ENCODE peak calls at places on chromosomes 4 and X, in four cellular contexts. One of them, this sample, is unnamed.

GRCh38 chr4:146495277-146495676 is 26.5 kb downstream of the SLC10A7 start:
- DNase-seq in AG09319: no peak
- DNase-seq in upper lobe of left lung: no peak
- DNase-seq in endothelial cell of umbilical vein: no peak
- DNase-seq in this sample: no peak

GRCh38 chr4:8314691-8315255 is 45.2 kb downstream of the HTRA3 start:
- DNase-seq in AG09319: no peak
- DNase-seq in upper lobe of left lung: peak
- DNase-seq in endothelial cell of umbilical vein: no peak
- DNase-seq in this sample: no peak

GRCh38 chr4:151129801-151130200 is 30.4 kb downstream of the RPS3A start:
- DNase-seq in AG09319: no peak
- DNase-seq in upper lobe of left lung: no peak
- DNase-seq in endothelial cell of umbilical vein: peak
- DNase-seq in this sample: no peak

GRCh38 chr4:139568206-139568969 is 12.4 kb upstream of the SETD7 start:
- DNase-seq in AG09319: no peak
- DNase-seq in upper lobe of left lung: no peak
- DNase-seq in endothelial cell of umbilical vein: no peak
- DNase-seq in this sample: no peak

GRCh38 chrX:120575379-120576114 is 14.8 kb upstream of the CUL4B start:
- DNase-seq in AG09319: no peak
- DNase-seq in upper lobe of left lung: no peak
- DNase-seq in endothelial cell of umbilical vein: no peak
- DNase-seq in this sample: no peak

GRCh38 chr4:180953572-180953971 is 1289.6 kb upstream of the TENM3 start:
- DNase-seq in AG09319: no peak
- DNase-seq in upper lobe of left lung: no peak
- DNase-seq in endothelial cell of umbilical vein: no peak
- DNase-seq in this sample: no peak

GRCh38 chrX:16479206-16479869 is 170.6 kb upstream of the S100G start:
- DNase-seq in AG09319: no peak
- DNase-seq in upper lobe of left lung: no peak
- DNase-seq in endothelial cell of umbilical vein: peak
- DNase-seq in this sample: no peak

GRCh38 chr4:53932784-53933183 is 131.6 kb downstream of the CHIC2 start:
- DNase-seq in AG09319: peak
- DNase-seq in upper lobe of left lung: no peak
- DNase-seq in endothelial cell of umbilical vein: peak
- DNase-seq in this sample: no peak

GRCh38 chr4:151896880-151897279 is 136.1 kb upstream of the GATB start:
- DNase-seq in AG09319: no peak
- DNase-seq in upper lobe of left lung: no peak
- DNase-seq in endothelial cell of umbilical vein: no peak
- DNase-seq in this sample: no peak

GRCh38 chrX:119729408-119730201 is 28.8 kb upstream of the SOWAHD start:
- DNase-seq in AG09319: peak
- DNase-seq in upper lobe of left lung: peak
- DNase-seq in endothelial cell of umbilical vein: peak
- DNase-seq in this sample: peak

GRCh38 chr4:83643036-83643435 is 107.1 kb downstream of the GPAT3 start:
- DNase-seq in AG09319: no peak
- DNase-seq in upper lobe of left lung: no peak
- DNase-seq in endothelial cell of umbilical vein: no peak
- DNase-seq in this sample: no peak

GRCh38 chrX:39308126-39308525 is 506.9 kb downstream of the MID1IP1 start:
- DNase-seq in AG09319: no peak
- DNase-seq in upper lobe of left lung: no peak
- DNase-seq in endothelial cell of umbilical vein: peak
- DNase-seq in this sample: no peak

GRCh38 chrX:37873220-37873619 is 25.8 kb upstream of the DYNLT3 start:
- DNase-seq in AG09319: no peak
- DNase-seq in upper lobe of left lung: no peak
- DNase-seq in endothelial cell of umbilical vein: no peak
- DNase-seq in this sample: no peak

GRCh38 chrX:32451954-32452518 is 759.3 kb downstream of the DMD start:
- DNase-seq in AG09319: no peak
- DNase-seq in upper lobe of left lung: no peak
- DNase-seq in endothelial cell of umbilical vein: no peak
- DNase-seq in this sample: no peak

GRCh38 chr4:105399535-105400161 is 74.2 kb downstream of the PPA2 start:
- DNase-seq in AG09319: peak
- DNase-seq in upper lobe of left lung: no peak
- DNase-seq in endothelial cell of umbilical vein: peak
- DNase-seq in this sample: no peak

GRCh38 chrX:1452497-1453389 is at the start of gene ASMTL:
- DNase-seq in AG09319: peak
- DNase-seq in upper lobe of left lung: peak
- DNase-seq in endothelial cell of umbilical vein: peak
- DNase-seq in this sample: peak

GRCh38 chr4:147108409-147108808 is 162.7 kb upstream of the TTC29 start:
- DNase-seq in AG09319: no peak
- DNase-seq in upper lobe of left lung: no peak
- DNase-seq in endothelial cell of umbilical vein: no peak
- DNase-seq in this sample: no peak

GRCh38 chr4:138390286-138390685 is 148.1 kb upstream of the SLC7A11 start:
- DNase-seq in AG09319: no peak
- DNase-seq in upper lobe of left lung: no peak
- DNase-seq in endothelial cell of umbilical vein: no peak
- DNase-seq in this sample: no peak

GRCh38 chr4:91936301-91936700 is 367.5 kb upstream of the GRID2 start:
- DNase-seq in AG09319: no peak
- DNase-seq in upper lobe of left lung: no peak
- DNase-seq in endothelial cell of umbilical vein: no peak
- DNase-seq in this sample: no peak

GRCh38 chr4:22179124-22179874 is 230.7 kb upstream of the KCNIP4 start:
- DNase-seq in AG09319: peak
- DNase-seq in upper lobe of left lung: no peak
- DNase-seq in endothelial cell of umbilical vein: peak
- DNase-seq in this sample: no peak

GRCh38 chr4:122959441-122959840 is 37.0 kb upstream of the NUDT6 start:
- DNase-seq in AG09319: no peak
- DNase-seq in upper lobe of left lung: no peak
- DNase-seq in endothelial cell of umbilical vein: peak
- DNase-seq in this sample: no peak

GRCh38 chr4:140626982-140627381 is 58.2 kb upstream of the UCP1 start:
- DNase-seq in AG09319: no peak
- DNase-seq in upper lobe of left lung: no peak
- DNase-seq in endothelial cell of umbilical vein: peak
- DNase-seq in this sample: no peak

GRCh38 chr4:105765690-105766407 is 57.3 kb downstream of the GSTCD start:
- DNase-seq in AG09319: peak
- DNase-seq in upper lobe of left lung: no peak
- DNase-seq in endothelial cell of umbilical vein: peak
- DNase-seq in this sample: no peak

GRCh38 chrX:72495041-72495440 is 77.6 kb downstream of the HDAC8 start:
- DNase-seq in AG09319: no peak
- DNase-seq in upper lobe of left lung: no peak
- DNase-seq in endothelial cell of umbilical vein: no peak
- DNase-seq in this sample: no peak

GRCh38 chr4:134777626-134778025 is 576.0 kb upstream of the PABPC4L start:
- DNase-seq in AG09319: no peak
- DNase-seq in upper lobe of left lung: no peak
- DNase-seq in endothelial cell of umbilical vein: peak
- DNase-seq in this sample: no peak

GRCh38 chrX:55039471-55039870 is 8.7 kb upstream of the ALAS2 start:
- DNase-seq in AG09319: no peak
- DNase-seq in upper lobe of left lung: no peak
- DNase-seq in endothelial cell of umbilical vein: no peak
- DNase-seq in this sample: no peak

GRCh38 chr4:16218950-16219349 is 7.3 kb downstream of the TAPT1 start:
- DNase-seq in AG09319: no peak
- DNase-seq in upper lobe of left lung: no peak
- DNase-seq in endothelial cell of umbilical vein: no peak
- DNase-seq in this sample: no peak

GRCh38 chr4:128068927-128069326 is 7.8 kb downstream of the LARP1B start:
- DNase-seq in AG09319: no peak
- DNase-seq in upper lobe of left lung: no peak
- DNase-seq in endothelial cell of umbilical vein: peak
- DNase-seq in this sample: no peak

GRCh38 chrX:20240201-20240600 is 26.5 kb downstream of the RPS6KA3 start:
- DNase-seq in AG09319: no peak
- DNase-seq in upper lobe of left lung: no peak
- DNase-seq in endothelial cell of umbilical vein: no peak
- DNase-seq in this sample: no peak

GRCh38 chr4:125321709-125322362 is 7.1 kb downstream of the FAT4 start:
- DNase-seq in AG09319: no peak
- DNase-seq in upper lobe of left lung: no peak
- DNase-seq in endothelial cell of umbilical vein: peak
- DNase-seq in this sample: no peak

GRCh38 chr4:142126890-142127497 is 490.6 kb downstream of the IL15 start:
- DNase-seq in AG09319: peak
- DNase-seq in upper lobe of left lung: peak
- DNase-seq in endothelial cell of umbilical vein: peak
- DNase-seq in this sample: peak

GRCh38 chr4:101033986-101034385 is 313.3 kb downstream of the PPP3CA start:
- DNase-seq in AG09319: no peak
- DNase-seq in upper lobe of left lung: no peak
- DNase-seq in endothelial cell of umbilical vein: no peak
- DNase-seq in this sample: no peak

GRCh38 chr4:125225806-125226205 is 88.9 kb upstream of the FAT4 start:
- DNase-seq in AG09319: no peak
- DNase-seq in upper lobe of left lung: no peak
- DNase-seq in endothelial cell of umbilical vein: no peak
- DNase-seq in this sample: no peak

DNA sequence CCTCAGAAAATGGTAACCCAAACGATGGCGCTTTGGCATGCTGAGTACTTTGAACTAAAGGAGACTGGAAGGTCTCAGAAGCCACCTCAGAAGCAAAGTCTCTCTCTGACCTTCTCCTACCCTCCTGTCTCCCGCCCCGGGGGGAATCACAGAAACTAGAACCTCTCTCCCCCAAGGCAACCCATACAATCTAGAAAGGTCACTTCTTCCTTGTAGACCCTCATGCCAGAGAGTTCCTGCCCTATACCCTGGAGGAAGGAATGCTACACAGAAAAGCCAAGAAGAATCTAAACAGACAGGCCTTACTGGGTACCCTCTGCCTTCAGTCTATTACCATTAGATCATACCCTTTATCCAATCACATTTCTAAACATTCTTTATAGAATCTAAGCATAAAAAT is 8.5 kb downstream of the PLAC1 start:
- DNase-seq in AG09319: no peak
- DNase-seq in upper lobe of left lung: no peak
- DNase-seq in endothelial cell of umbilical vein: no peak
- DNase-seq in this sample: no peak
- TF ChIP-seq CTCF in AG09319: no peak
- TF ChIP-seq CTCF in upper lobe of left lung: no peak
- TF ChIP-seq CTCF in endothelial cell of umbilical vein: no peak
- TF ChIP-seq CTCF in this sample: no peak

DNA sequence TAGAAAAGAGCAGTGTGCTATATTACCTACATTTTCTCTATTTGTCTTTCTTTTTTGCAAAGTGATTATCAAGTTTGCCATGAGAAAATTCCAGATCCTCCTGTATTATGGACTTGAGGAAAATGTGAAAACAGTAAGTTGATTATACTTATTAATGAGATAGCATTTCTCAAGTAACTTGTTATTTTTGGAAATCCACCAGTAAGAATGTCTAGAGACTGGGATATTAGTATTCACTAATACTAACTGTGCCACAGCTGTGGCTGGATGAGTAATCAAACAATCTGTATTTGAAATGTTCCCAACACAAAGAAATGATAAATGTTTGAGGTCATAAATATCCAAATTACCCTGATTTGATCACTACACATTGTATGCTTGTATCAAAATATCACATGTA is 147.0 kb upstream of the CTSO start:
- DNase-seq in AG09319: no peak
- DNase-seq in upper lobe of left lung: no peak
- DNase-seq in endothelial cell of umbilical vein: no peak
- DNase-seq in this sample: no peak
- TF ChIP-seq CTCF in AG09319: no peak
- TF ChIP-seq CTCF in upper lobe of left lung: no peak
- TF ChIP-seq CTCF in endothelial cell of umbilical vein: no peak
- TF ChIP-seq CTCF in this sample: no peak

DNA sequence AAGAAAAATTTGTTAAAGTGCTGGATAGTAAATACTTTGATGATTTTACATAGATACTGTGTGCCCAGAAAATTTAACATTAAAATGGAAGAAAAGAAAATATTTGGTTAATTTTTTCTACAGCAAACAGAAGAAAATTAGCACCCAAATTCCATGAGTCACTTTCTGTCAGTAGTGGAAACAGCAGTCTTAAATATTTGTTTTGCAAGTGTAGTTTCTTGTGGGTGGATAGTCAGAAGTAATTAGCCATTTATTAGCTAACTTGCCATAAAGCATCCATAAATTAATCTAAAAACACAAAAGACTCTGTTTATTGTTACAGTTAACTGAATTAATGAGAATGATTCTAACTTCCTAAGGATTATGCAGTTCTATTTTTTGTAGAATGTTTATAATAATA is 9.7 kb upstream of the UFSP2 start:
- DNase-seq in AG09319: no peak
- DNase-seq in upper lobe of left lung: no peak
- DNase-seq in endothelial cell of umbilical vein: no peak
- DNase-seq in this sample: no peak
- TF ChIP-seq CTCF in AG09319: no peak
- TF ChIP-seq CTCF in upper lobe of left lung: no peak
- TF ChIP-seq CTCF in endothelial cell of umbilical vein: no peak
- TF ChIP-seq CTCF in this sample: no peak

GRCh38 chr4:1367230-1367935 is 20.4 kb downstream of the UVSSA start:
- DNase-seq in AG09319: no peak
- DNase-seq in upper lobe of left lung: no peak
- DNase-seq in endothelial cell of umbilical vein: no peak
- DNase-seq in this sample: no peak

GRCh38 chr4:1366371-1367229 is 19.6 kb downstream of the UVSSA start:
- DNase-seq in AG09319: no peak
- DNase-seq in upper lobe of left lung: no peak
- DNase-seq in endothelial cell of umbilical vein: no peak
- DNase-seq in this sample: no peak

GRCh38 chr4:1364748-1365147 is 17.7 kb downstream of the UVSSA start:
- DNase-seq in AG09319: no peak
- DNase-seq in upper lobe of left lung: no peak
- DNase-seq in endothelial cell of umbilical vein: no peak
- DNase-seq in this sample: no peak

GRCh38 chr4:1364217-1364616 is 17.2 kb downstream of the UVSSA start:
- DNase-seq in AG09319: no peak
- DNase-seq in upper lobe of left lung: no peak
- DNase-seq in endothelial cell of umbilical vein: no peak
- DNase-seq in this sample: no peak

GRCh38 chr4:1365271-1366178 is 18.5 kb downstream of the UVSSA start:
- DNase-seq in AG09319: no peak
- DNase-seq in upper lobe of left lung: peak
- DNase-seq in endothelial cell of umbilical vein: no peak
- DNase-seq in this sample: no peak
- TF ChIP-seq CTCF in AG09319: no peak
- TF ChIP-seq CTCF in upper lobe of left lung: peak
- TF ChIP-seq CTCF in endothelial cell of umbilical vein: no peak
- TF ChIP-seq CTCF in this sample: peak